ENCODE peak calls at places on chromosomes 12 and 14, in six cellular contexts. J is A549, X is SK-N-SH, T is GM12878, I is K562, S is H1. Y is an unnamed sample.

GRCh38 chr12:101414533-101415119 is 7.1 kb upstream of the ARL1 start:
- DNase-seq in J (peak), S (no peak), X (peak), I (peak), T (peak), Y (peak)

GRCh38 chr12:79524507-79525148 is 166.1 kb downstream of the PAWR start:
- DNase-seq in I (no peak), T (no peak), S (no peak), X (no peak), J (no peak), Y (no peak)

GRCh38 chr12:95533985-95534384 is 17.3 kb downstream of the USP44 start:
- DNase-seq in J (no peak), X (no peak), S (no peak), I (no peak), T (no peak), Y (no peak)

GRCh38 chr12:177336-177979 is 36.5 kb downstream of the SLC6A12 start:
- DNase-seq in J (no peak), S (no peak), T (no peak), X (peak), I (no peak), Y (no peak)

GRCh38 chr14:99259327-99259726 is 12.7 kb downstream of the BCL11B start:
- DNase-seq in J (no peak), T (no peak), S (no peak), I (no peak), X (no peak), Y (no peak)

GRCh38 chr14:52060080-52060479 is 8.8 kb downstream of the NID2 start:
- DNase-seq in X (no peak), J (no peak), S (no peak), I (no peak), T (no peak), Y (no peak)

GRCh38 chr12:20044836-20045235 is 323.5 kb upstream of the PDE3A start:
- DNase-seq in J (peak), X (peak), I (no peak), T (no peak), S (no peak), Y (no peak)

GRCh38 chr12:110741795-110742717 is 635 bp downstream of the PPP1CC start:
- DNase-seq in T (no peak), S (no peak), J (peak), X (peak), I (peak), Y (no peak)

GRCh38 chr12:24909667-24910066 is 39.2 kb downstream of the BCAT1 start:
- DNase-seq in S (peak), T (no peak), J (peak), X (no peak), I (no peak), Y (no peak)

GRCh38 chr12:58812229-58812628 is 108.1 kb downstream of the LRIG3 start:
- DNase-seq in T (no peak), I (no peak), J (no peak), X (no peak), S (no peak), Y (no peak)

GRCh38 chr14:32470161-32470705 is 141.1 kb downstream of the AKAP6 start:
- DNase-seq in I (no peak), T (no peak), J (no peak), X (no peak), S (no peak), Y (no peak)

GRCh38 chr14:74486164-74486563 is 6.9 kb downstream of the NPC2 start:
- DNase-seq in S (no peak), X (no peak), I (no peak), J (no peak), T (no peak), Y (no peak)

GRCh38 chr12:39176376-39176775 is 266.5 kb downstream of the KIF21A start:
- DNase-seq in I (no peak), J (no peak), S (no peak), X (no peak), T (no peak), Y (no peak)

GRCh38 chr12:532908-533565 is 73.3 kb downstream of the B4GALNT3 start:
- DNase-seq in X (no peak), T (no peak), S (no peak), J (no peak), I (no peak), Y (no peak)

GRCh38 chr14:92846162-92846897 is 52.2 kb downstream of the GOLGA5 start:
- DNase-seq in T (peak), S (no peak), I (peak), J (peak), X (no peak), Y (no peak)

GRCh38 chr12:76417116-76417515 is 68.9 kb upstream of the BBS10 start:
- DNase-seq in X (no peak), J (no peak), T (no peak), S (no peak), I (no peak), Y (no peak)

GRCh38 chr14:36227344-36227743 is 50.8 kb upstream of the PTCSC3 start:
- DNase-seq in J (no peak), S (no peak), T (no peak), I (no peak), X (no peak), Y (no peak)

GRCh38 chr14:78840898-78841297 is 670.7 kb downstream of the NRXN3 start:
- DNase-seq in I (no peak), X (peak), S (no peak), J (no peak), T (no peak), Y (no peak)

GRCh38 chr14:93536945-93537344 is 106.2 kb downstream of the UNC79 start:
- DNase-seq in X (peak), S (peak), I (no peak), J (peak), T (no peak), Y (peak)

GRCh38 chr14:87990687-87991086 is 2.3 kb downstream of the GALC start:
- DNase-seq in S (no peak), J (no peak), I (no peak), X (no peak), T (no peak), Y (no peak)
- TF ChIP-seq CHD2 in S (no peak), J (no peak), I (no peak), X (no peak), T (no peak), Y (no peak)

GRCh38 chr12:52003591-52003990 is 3.2 kb upstream of the TAMALIN start:
- DNase-seq in X (no peak), T (no peak), S (no peak), J (no peak), I (no peak), Y (no peak)
- TF ChIP-seq CHD2 in X (no peak), T (no peak), S (no peak), J (no peak), I (no peak), Y (no peak)

GRCh38 chr14:95014036-95014435 is 143.3 kb downstream of the DICER1 start:
- DNase-seq in S (no peak), J (no peak), T (no peak), I (no peak), X (no peak), Y (no peak)
- TF ChIP-seq CHD2 in S (no peak), J (no peak), T (no peak), I (no peak), X (no peak), Y (no peak)

GRCh38 chr12:12510141-12510540 is 52.5 kb downstream of the DUSP16 start:
- DNase-seq in I (no peak), T (no peak), X (no peak), S (no peak), J (no peak), Y (no peak)
- TF ChIP-seq CHD2 in I (no peak), T (no peak), X (no peak), S (no peak), J (no peak), Y (no peak)

GRCh38 chr12:131056626-131057025 is 102.9 kb downstream of the ADGRD1 start:
- DNase-seq in S (no peak), X (no peak), I (no peak), T (no peak), J (no peak), Y (no peak)
- TF ChIP-seq CHD2 in S (no peak), X (no peak), I (no peak), T (no peak), J (no peak), Y (no peak)

DNA sequence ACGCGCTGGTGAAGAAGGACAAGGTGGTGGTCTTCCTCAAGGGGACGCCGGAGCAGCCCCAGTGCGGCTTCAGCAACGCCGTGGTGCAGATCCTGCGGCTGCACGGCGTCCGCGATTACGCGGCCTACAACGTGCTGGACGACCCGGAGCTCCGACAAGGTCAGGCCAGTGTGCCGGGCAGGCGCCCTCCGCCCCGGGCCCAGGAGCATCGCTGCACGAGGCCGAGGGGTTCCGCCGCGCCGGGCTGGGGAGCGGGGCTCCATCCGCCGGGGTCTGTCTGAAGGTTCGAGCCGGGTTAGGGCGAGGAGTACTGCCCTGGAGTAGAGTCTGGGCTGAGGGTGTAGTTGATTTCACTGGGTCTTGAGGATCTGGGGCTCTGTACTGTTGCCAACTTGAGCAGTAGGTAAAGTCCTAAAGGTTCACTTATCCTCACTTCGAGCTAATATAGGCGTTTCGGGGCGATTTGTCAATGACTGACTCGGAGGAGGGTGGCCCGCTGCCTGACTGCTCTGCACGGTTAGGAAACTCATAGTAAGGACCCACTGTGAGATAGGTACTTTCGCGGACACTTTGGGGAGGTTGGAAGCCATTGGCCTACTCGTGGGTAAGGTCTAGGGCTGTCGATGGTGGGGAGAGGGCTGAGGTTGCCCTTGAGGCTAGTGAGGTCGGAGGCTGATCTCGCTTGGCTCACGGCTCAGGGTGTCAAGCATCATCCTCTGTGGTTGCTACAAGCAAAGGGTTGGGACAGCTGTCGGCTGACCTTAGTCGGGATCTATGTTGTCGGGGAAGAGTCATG is 574 bp downstream of the GLRX5 start:
- DNase-seq in T (no peak), J (no peak), I (no peak), X (peak), S (no peak), Y (no peak)
- TF ChIP-seq CHD2 in T (no peak), J (no peak), I (no peak), X (no peak), S (no peak), Y (no peak)

DNA sequence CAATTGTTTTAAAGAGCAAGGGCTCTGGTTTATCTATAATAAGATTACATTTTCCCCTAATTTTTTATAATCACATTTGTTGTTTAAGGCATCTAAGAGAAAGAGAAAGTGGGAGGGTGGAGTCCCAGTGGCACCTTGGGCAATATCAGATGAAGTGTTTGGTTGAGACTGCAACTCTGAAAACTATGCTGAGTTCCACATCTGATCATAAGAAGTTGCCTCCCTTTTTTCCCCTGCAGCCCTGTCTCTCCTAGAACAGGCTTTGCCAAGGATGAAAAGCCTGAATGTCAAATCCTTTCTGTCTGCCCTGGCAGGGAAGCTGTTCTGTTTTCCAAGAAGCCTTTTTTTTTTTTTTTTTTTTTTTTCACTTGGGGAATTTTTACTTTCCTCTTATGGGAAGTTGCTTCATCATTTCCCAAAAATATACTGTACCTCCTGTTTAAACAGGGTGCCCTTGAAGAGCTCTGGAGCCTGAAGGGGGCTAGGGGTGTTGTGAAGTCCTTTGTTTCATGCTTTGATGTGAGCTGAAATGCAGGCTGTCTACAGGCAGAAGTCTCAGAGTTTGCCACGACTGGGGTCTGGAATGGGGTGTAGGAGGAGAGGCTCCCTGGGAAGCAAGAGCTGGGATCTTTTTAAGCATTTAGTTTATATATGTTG is 71.3 kb downstream of the SUSD6 start:
- DNase-seq in I (no peak), J (no peak), S (no peak), T (no peak), X (no peak), Y (peak)
- TF ChIP-seq CHD2 in I (no peak), J (no peak), S (no peak), T (no peak), X (no peak), Y (no peak)

DNA sequence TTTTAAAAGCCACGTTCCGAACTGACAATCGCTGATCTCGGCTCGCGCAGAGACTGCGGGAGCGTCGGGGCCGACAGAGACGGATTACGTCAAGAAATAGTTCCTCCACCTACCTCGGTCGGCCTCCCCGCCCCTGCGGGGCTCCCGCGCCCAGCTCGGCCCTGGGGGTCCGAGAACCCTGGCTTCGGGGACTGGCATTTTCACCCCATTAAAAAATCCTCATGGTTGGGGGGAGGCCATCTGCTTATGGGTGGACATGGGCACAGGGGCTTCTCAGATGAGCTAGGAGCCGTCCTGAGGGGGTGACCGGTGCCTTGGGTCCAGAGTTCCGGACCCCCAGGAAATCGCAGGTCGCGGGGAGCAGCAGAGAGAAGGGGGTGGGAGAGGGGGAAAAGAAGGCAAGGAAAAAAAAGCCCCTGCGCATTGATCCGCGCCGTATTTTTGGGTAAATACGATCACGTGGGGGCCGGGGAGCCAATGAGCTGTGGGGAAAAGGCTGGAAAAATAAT is 311 bp upstream of the HOXC9 start:
- DNase-seq in S (no peak), X (peak), J (peak), I (peak), T (no peak), Y (peak)
- TF ChIP-seq CHD2 in S (peak), X (peak), J (no peak), I (peak), T (no peak), Y (no peak)

Y was measured in HepG2.